ENCODE peak calls at places on chromosomes 12 and 14, in ten cellular contexts. One of them, this sample, is unnamed.

GRCh38 chr12:30999011-30999410 is 72.5 kb downstream of the TSPAN11 start:
- DNase-seq in stomach: no peak
- DNase-seq in A549: no peak
- DNase-seq in H1: no peak
- DNase-seq in sigmoid colon: no peak
- DNase-seq in transverse colon: no peak
- DNase-seq in SK-N-SH: no peak
- DNase-seq in suprapubic skin: no peak
- DNase-seq in GM12878: no peak
- DNase-seq in HepG2: no peak
- DNase-seq in this sample: no peak

GRCh38 chr12:8987163-8987562 is 2.2 kb upstream of the KLRG1 start:
- DNase-seq in HepG2: no peak
- DNase-seq in A549: no peak
- DNase-seq in H1: no peak
- DNase-seq in GM12878: no peak
- DNase-seq in suprapubic skin: no peak
- DNase-seq in SK-N-SH: no peak
- DNase-seq in sigmoid colon: no peak
- DNase-seq in stomach: no peak
- DNase-seq in transverse colon: no peak
- DNase-seq in this sample: no peak

GRCh38 chr12:92034858-92035401 is 110.7 kb downstream of the BTG1 start:
- DNase-seq in suprapubic skin: no peak
- DNase-seq in GM12878: peak
- DNase-seq in transverse colon: peak
- DNase-seq in H1: no peak
- DNase-seq in A549: peak
- DNase-seq in stomach: peak
- DNase-seq in sigmoid colon: peak
- DNase-seq in HepG2: peak
- DNase-seq in SK-N-SH: peak
- DNase-seq in this sample: peak

GRCh38 chr14:93114713-93115068 is 1.0 kb downstream of the ITPK1 start:
- DNase-seq in H1: no peak
- DNase-seq in HepG2: no peak
- DNase-seq in SK-N-SH: no peak
- DNase-seq in stomach: peak
- DNase-seq in suprapubic skin: no peak
- DNase-seq in A549: no peak
- DNase-seq in sigmoid colon: no peak
- DNase-seq in transverse colon: peak
- DNase-seq in GM12878: no peak
- DNase-seq in this sample: peak

GRCh38 chr12:639566-639965 is 23.7 kb downstream of the NINJ2 start:
- DNase-seq in H1: no peak
- DNase-seq in transverse colon: no peak
- DNase-seq in SK-N-SH: no peak
- DNase-seq in HepG2: no peak
- DNase-seq in suprapubic skin: peak
- DNase-seq in A549: no peak
- DNase-seq in stomach: no peak
- DNase-seq in sigmoid colon: no peak
- DNase-seq in GM12878: no peak
- DNase-seq in this sample: no peak

GRCh38 chr14:55123101-55123500 is 6.0 kb upstream of the LGALS3 start:
- DNase-seq in HepG2: no peak
- DNase-seq in GM12878: no peak
- DNase-seq in SK-N-SH: peak
- DNase-seq in H1: no peak
- DNase-seq in stomach: no peak
- DNase-seq in A549: no peak
- DNase-seq in transverse colon: no peak
- DNase-seq in suprapubic skin: no peak
- DNase-seq in sigmoid colon: no peak
- DNase-seq in this sample: no peak

GRCh38 chr14:103594265-103594664 is 31.5 kb downstream of the COA8 start:
- DNase-seq in stomach: no peak
- DNase-seq in SK-N-SH: no peak
- DNase-seq in sigmoid colon: peak
- DNase-seq in A549: no peak
- DNase-seq in transverse colon: no peak
- DNase-seq in GM12878: no peak
- DNase-seq in suprapubic skin: no peak
- DNase-seq in H1: no peak
- DNase-seq in HepG2: peak
- DNase-seq in this sample: peak

GRCh38 chr12:110039085-110039807 is 9.1 kb downstream of the C12orf76 start:
- DNase-seq in HepG2: peak
- DNase-seq in suprapubic skin: no peak
- DNase-seq in stomach: peak
- DNase-seq in sigmoid colon: no peak
- DNase-seq in H1: no peak
- DNase-seq in transverse colon: peak
- DNase-seq in A549: peak
- DNase-seq in GM12878: no peak
- DNase-seq in SK-N-SH: no peak
- DNase-seq in this sample: no peak

GRCh38 chr14:103909531-103910261 is 18.6 kb upstream of the TDRD9 start:
- DNase-seq in H1: no peak
- DNase-seq in A549: no peak
- DNase-seq in GM12878: no peak
- DNase-seq in HepG2: no peak
- DNase-seq in transverse colon: no peak
- DNase-seq in SK-N-SH: no peak
- DNase-seq in suprapubic skin: no peak
- DNase-seq in stomach: no peak
- DNase-seq in sigmoid colon: no peak
- DNase-seq in this sample: no peak

GRCh38 chr12:67068204-67068731 is 200.9 kb upstream of the CAND1 start:
- DNase-seq in HepG2: no peak
- DNase-seq in sigmoid colon: no peak
- DNase-seq in GM12878: no peak
- DNase-seq in SK-N-SH: peak
- DNase-seq in stomach: no peak
- DNase-seq in A549: peak
- DNase-seq in transverse colon: peak
- DNase-seq in suprapubic skin: no peak
- DNase-seq in H1: peak
- DNase-seq in this sample: no peak

GRCh38 chr14:50060871-50061663 is 55.3 kb downstream of the VCPKMT start:
- DNase-seq in suprapubic skin: peak
- DNase-seq in SK-N-SH: peak
- DNase-seq in A549: peak
- DNase-seq in transverse colon: peak
- DNase-seq in sigmoid colon: peak
- DNase-seq in stomach: no peak
- DNase-seq in HepG2: peak
- DNase-seq in H1: no peak
- DNase-seq in GM12878: no peak
- DNase-seq in this sample: peak
- TF ChIP-seq EP300 in suprapubic skin: no peak
- TF ChIP-seq EP300 in SK-N-SH: peak
- TF ChIP-seq EP300 in A549: peak
- TF ChIP-seq EP300 in transverse colon: no peak
- TF ChIP-seq EP300 in sigmoid colon: no peak
- TF ChIP-seq EP300 in stomach: no peak
- TF ChIP-seq EP300 in HepG2: no peak
- TF ChIP-seq EP300 in H1: no peak
- TF ChIP-seq EP300 in GM12878: peak
- TF ChIP-seq EP300 in this sample: no peak

GRCh38 chr14:88198441-88198840 is 124.6 kb downstream of the KCNK10 start:
- DNase-seq in transverse colon: no peak
- DNase-seq in suprapubic skin: no peak
- DNase-seq in SK-N-SH: no peak
- DNase-seq in stomach: no peak
- DNase-seq in A549: no peak
- DNase-seq in H1: no peak
- DNase-seq in sigmoid colon: no peak
- DNase-seq in GM12878: no peak
- DNase-seq in HepG2: no peak
- DNase-seq in this sample: no peak

GRCh38 chr14:88196925-88197324 is 126.1 kb downstream of the KCNK10 start:
- DNase-seq in stomach: no peak
- DNase-seq in transverse colon: no peak
- DNase-seq in HepG2: no peak
- DNase-seq in H1: no peak
- DNase-seq in A549: no peak
- DNase-seq in SK-N-SH: no peak
- DNase-seq in sigmoid colon: no peak
- DNase-seq in GM12878: no peak
- DNase-seq in suprapubic skin: no peak
- DNase-seq in this sample: no peak

GRCh38 chr14:88195676-88196075 is 127.4 kb downstream of the KCNK10 start:
- DNase-seq in GM12878: no peak
- DNase-seq in sigmoid colon: no peak
- DNase-seq in transverse colon: no peak
- DNase-seq in HepG2: no peak
- DNase-seq in suprapubic skin: no peak
- DNase-seq in SK-N-SH: peak
- DNase-seq in A549: no peak
- DNase-seq in H1: no peak
- DNase-seq in stomach: no peak
- DNase-seq in this sample: no peak

GRCh38 chr14:88191605-88192004 is 131.5 kb downstream of the KCNK10 start:
- DNase-seq in SK-N-SH: no peak
- DNase-seq in sigmoid colon: no peak
- DNase-seq in GM12878: no peak
- DNase-seq in HepG2: no peak
- DNase-seq in A549: no peak
- DNase-seq in H1: no peak
- DNase-seq in transverse colon: no peak
- DNase-seq in stomach: no peak
- DNase-seq in suprapubic skin: no peak
- DNase-seq in this sample: no peak

DNA sequence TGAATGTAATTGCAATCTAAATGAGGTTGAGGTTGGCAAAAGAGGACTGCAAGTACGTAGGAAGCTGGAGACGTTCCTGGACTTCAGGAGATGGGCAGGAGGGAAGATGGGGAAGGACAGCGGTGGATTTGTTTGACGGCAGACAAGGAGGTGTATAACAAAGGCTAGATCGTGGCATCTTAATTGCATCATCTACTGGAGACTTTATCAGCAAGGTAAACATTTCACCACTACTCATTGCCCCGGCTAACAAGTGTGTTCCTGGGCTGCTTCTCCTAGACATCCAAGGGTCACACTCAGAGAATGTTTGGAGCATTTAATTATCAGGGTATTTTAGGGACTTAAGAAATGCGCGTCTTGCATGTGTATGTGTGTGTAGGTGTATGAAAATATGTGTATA is 128.5 kb downstream of the KCNK10 start:
- DNase-seq in H1: no peak
- DNase-seq in stomach: no peak
- DNase-seq in A549: peak
- DNase-seq in sigmoid colon: no peak
- DNase-seq in HepG2: no peak
- DNase-seq in suprapubic skin: no peak
- DNase-seq in GM12878: no peak
- DNase-seq in SK-N-SH: no peak
- DNase-seq in transverse colon: no peak
- DNase-seq in this sample: no peak
- TF ChIP-seq EP300 in H1: no peak
- TF ChIP-seq EP300 in stomach: no peak
- TF ChIP-seq EP300 in A549: no peak
- TF ChIP-seq EP300 in sigmoid colon: no peak
- TF ChIP-seq EP300 in HepG2: no peak
- TF ChIP-seq EP300 in suprapubic skin: no peak
- TF ChIP-seq EP300 in GM12878: no peak
- TF ChIP-seq EP300 in SK-N-SH: no peak
- TF ChIP-seq EP300 in transverse colon: no peak
- TF ChIP-seq EP300 in this sample: no peak

GRCh38 chr12:56804684-56805083 is 41.6 kb downstream of the HSD17B6 start:
- DNase-seq in SK-N-SH: no peak
- DNase-seq in suprapubic skin: no peak
- DNase-seq in H1: no peak
- DNase-seq in HepG2: no peak
- DNase-seq in sigmoid colon: no peak
- DNase-seq in stomach: no peak
- DNase-seq in GM12878: no peak
- DNase-seq in transverse colon: no peak
- DNase-seq in A549: no peak
- DNase-seq in this sample: no peak

GRCh38 chr12:56804169-56804568 is 41.0 kb downstream of the HSD17B6 start:
- DNase-seq in SK-N-SH: no peak
- DNase-seq in stomach: no peak
- DNase-seq in GM12878: no peak
- DNase-seq in HepG2: no peak
- DNase-seq in suprapubic skin: no peak
- DNase-seq in H1: no peak
- DNase-seq in A549: peak
- DNase-seq in transverse colon: no peak
- DNase-seq in sigmoid colon: no peak
- DNase-seq in this sample: no peak

GRCh38 chr12:56805282-56805855 is 42.2 kb downstream of the HSD17B6 start:
- DNase-seq in A549: no peak
- DNase-seq in suprapubic skin: no peak
- DNase-seq in sigmoid colon: no peak
- DNase-seq in stomach: no peak
- DNase-seq in GM12878: no peak
- DNase-seq in transverse colon: no peak
- DNase-seq in H1: no peak
- DNase-seq in SK-N-SH: no peak
- DNase-seq in HepG2: no peak
- DNase-seq in this sample: no peak

GRCh38 chr12:56801661-56802622 is 38.8 kb downstream of the HSD17B6 start:
- DNase-seq in SK-N-SH: no peak
- DNase-seq in stomach: no peak
- DNase-seq in A549: peak
- DNase-seq in transverse colon: no peak
- DNase-seq in suprapubic skin: no peak
- DNase-seq in sigmoid colon: no peak
- DNase-seq in HepG2: no peak
- DNase-seq in H1: no peak
- DNase-seq in GM12878: no peak
- DNase-seq in this sample: no peak

DNA sequence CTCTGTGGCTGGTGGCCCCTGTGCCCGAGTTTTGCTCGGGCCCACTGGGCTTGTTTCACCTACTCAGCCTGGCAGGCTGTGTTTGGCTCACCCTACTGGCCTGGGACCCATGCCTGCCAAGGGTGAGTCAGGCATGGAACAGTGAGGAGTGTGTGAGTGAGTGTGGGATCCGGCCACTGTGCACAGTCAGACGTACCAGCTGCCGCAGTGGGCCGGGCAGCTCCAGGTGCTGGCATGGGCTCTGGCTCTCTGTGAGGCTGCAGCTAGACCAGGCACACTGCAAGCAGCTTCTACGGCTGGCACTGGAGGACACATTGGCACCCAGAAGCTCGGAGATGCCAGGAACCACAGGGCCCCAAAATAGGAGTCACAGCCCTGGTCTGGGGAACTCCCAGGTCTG is 40.6 kb downstream of the HSD17B6 start:
- DNase-seq in suprapubic skin: no peak
- DNase-seq in HepG2: no peak
- DNase-seq in A549: no peak
- DNase-seq in sigmoid colon: peak
- DNase-seq in GM12878: no peak
- DNase-seq in H1: no peak
- DNase-seq in transverse colon: no peak
- DNase-seq in stomach: no peak
- DNase-seq in SK-N-SH: no peak
- DNase-seq in this sample: no peak
- TF ChIP-seq EP300 in suprapubic skin: no peak
- TF ChIP-seq EP300 in HepG2: no peak
- TF ChIP-seq EP300 in A549: no peak
- TF ChIP-seq EP300 in sigmoid colon: no peak
- TF ChIP-seq EP300 in GM12878: no peak
- TF ChIP-seq EP300 in H1: no peak
- TF ChIP-seq EP300 in transverse colon: no peak
- TF ChIP-seq EP300 in stomach: no peak
- TF ChIP-seq EP300 in SK-N-SH: no peak
- TF ChIP-seq EP300 in this sample: no peak

GRCh38 chr12:105993766-105994165 is 145.0 kb downstream of the NUAK1 start:
- DNase-seq in transverse colon: no peak
- DNase-seq in A549: no peak
- DNase-seq in suprapubic skin: no peak
- DNase-seq in stomach: no peak
- DNase-seq in sigmoid colon: no peak
- DNase-seq in HepG2: no peak
- DNase-seq in SK-N-SH: no peak
- DNase-seq in GM12878: no peak
- DNase-seq in H1: no peak
- DNase-seq in this sample: no peak
- TF ChIP-seq EP300 in transverse colon: no peak
- TF ChIP-seq EP300 in A549: no peak
- TF ChIP-seq EP300 in suprapubic skin: no peak
- TF ChIP-seq EP300 in stomach: no peak
- TF ChIP-seq EP300 in sigmoid colon: no peak
- TF ChIP-seq EP300 in HepG2: no peak
- TF ChIP-seq EP300 in SK-N-SH: no peak
- TF ChIP-seq EP300 in GM12878: no peak
- TF ChIP-seq EP300 in H1: no peak
- TF ChIP-seq EP300 in this sample: no peak

This sample was measured in ovary.